ENCODE peak calls at places on chromosomes 16 and 17, in nine cellular contexts. N is adrenal gland; Z is activated CD8-positive, alpha-beta memory T cell treated with anti-CD3 and anti-CD28 coated beads for 48 hours; F is kidney glomerular epithelial cell; O is AG09319; C is AG04450; Q is T-cell; T is A172; H is EL. M is an unnamed sample.

GRCh38 chr17:30236807-30237206 is 1.3 kb upstream of the SLC6A4 start:
- DNase-seq in N (peak), Z (no peak), F (peak), O (no peak), C (no peak), Q (no peak), T (no peak), H (peak), M (no peak)

GRCh38 chr17:42266918-42267766 is 9.0 kb downstream of the STAT5B start:
- DNase-seq in N (no peak), Z (no peak), F (no peak), O (peak), C (peak), Q (peak), T (peak), H (peak), M (peak)

GRCh38 chr16:18782697-18783429 is 7.3 kb downstream of the RPS15A start:
- DNase-seq in N (no peak), Z (no peak), F (no peak), O (no peak), C (no peak), Q (no peak), T (no peak), H (no peak), M (no peak)

GRCh38 chr17:11644265-11645212 is 46.3 kb downstream of the DNAH9 start:
- DNase-seq in N (peak), Z (no peak), F (peak), O (no peak), C (no peak), Q (peak), T (peak), H (peak), M (peak)

GRCh38 chr17:27454089-27454488 is 2.2 kb upstream of the KSR1 start:
- DNase-seq in N (no peak), Z (no peak), F (no peak), O (no peak), C (no peak), Q (no peak), T (no peak), H (no peak), M (no peak)

GRCh38 chr17:60154616-60155426 is 5.0 kb downstream of the CA4 start:
- DNase-seq in N (no peak), Z (no peak), F (no peak), O (no peak), C (no peak), Q (no peak), T (peak), H (peak), M (no peak)

GRCh38 chr17:45050680-45051059 is 762 bp downstream of the DCAKD start:
- DNase-seq in N (no peak), Z (peak), F (peak), O (no peak), C (no peak), Q (no peak), T (peak), H (peak), M (peak)

GRCh38 chr17:151004-151403 is 13.6 kb downstream of the SCGB1C2 start:
- DNase-seq in N (peak), Z (no peak), F (no peak), O (no peak), C (no peak), Q (no peak), T (no peak), H (no peak), M (no peak)

GRCh38 chr17:70070297-70071027 is 4.6 kb upstream of the KCNJ16 start:
- DNase-seq in N (no peak), Z (no peak), F (no peak), O (peak), C (peak), Q (no peak), T (no peak), H (no peak), M (no peak)

GRCh38 chr17:40980594-40980993 is 3.5 kb downstream of the KRT40 start:
- DNase-seq in N (no peak), Z (no peak), F (no peak), O (peak), C (no peak), Q (no peak), T (no peak), H (no peak), M (no peak)

GRCh38 chr16:87086575-87086974 is 230.6 kb downstream of the C16orf95 start:
- DNase-seq in N (no peak), Z (no peak), F (no peak), O (no peak), C (no peak), Q (no peak), T (no peak), H (peak), M (no peak)

GRCh38 chr17:82244413-82245140 is 15.7 kb downstream of the SLC16A3 start:
- DNase-seq in N (no peak), Z (no peak), F (no peak), O (no peak), C (no peak), Q (peak), T (no peak), H (no peak), M (no peak)

GRCh38 chr16:11655655-11656054 is 12.6 kb upstream of the SNN start:
- DNase-seq in N (no peak), Z (no peak), F (no peak), O (no peak), C (no peak), Q (no peak), T (no peak), H (no peak), M (no peak)

GRCh38 chr16:81790772-81791171 is 11.7 kb downstream of the PLCG2 start:
- DNase-seq in N (no peak), Z (no peak), F (no peak), O (no peak), C (no peak), Q (no peak), T (no peak), H (no peak), M (no peak)

GRCh38 chr16:2090819-2091721 is 43.3 kb downstream of the TSC2 start:
- DNase-seq in N (peak), Z (no peak), F (peak), O (no peak), C (no peak), Q (peak), T (no peak), H (peak), M (peak)

GRCh38 chr17:20315821-20316220 is 151.5 kb downstream of the LGALS9B start:
- DNase-seq in N (no peak), Z (no peak), F (no peak), O (no peak), C (no peak), Q (no peak), T (no peak), H (no peak), M (no peak)

GRCh38 chr16:86157616-86158247 is 258.8 kb downstream of the IRF8 start:
- DNase-seq in N (no peak), Z (no peak), F (no peak), O (no peak), C (peak), Q (no peak), T (no peak), H (no peak), M (no peak)

GRCh38 chr16:28009586-28010373 is 53.7 kb downstream of the GSG1L start:
- DNase-seq in N (no peak), Z (no peak), F (no peak), O (no peak), C (no peak), Q (no peak), T (no peak), H (no peak), M (no peak)

GRCh38 chr16:84308120-84308519 is 13.4 kb downstream of the WFDC1 start:
- DNase-seq in N (no peak), Z (no peak), F (no peak), O (no peak), C (peak), Q (no peak), T (no peak), H (peak), M (no peak)

GRCh38 chr16:85822145-85822544 is 22.6 kb downstream of the COX4I1 start:
- DNase-seq in N (no peak), Z (no peak), F (no peak), O (no peak), C (no peak), Q (no peak), T (no peak), H (no peak), M (no peak)

M was measured in central memory CD4-positive, alpha-beta T cell.